ENCODE peak calls at places on chromosomes 1 and 21, in five cellular contexts. N is choroid plexus epithelial cell, C is endothelial cell of umbilical vein, E is cardiac fibroblast, O is testis. B is an unnamed sample.
A peak's percentile ranks its signal among the peaks of the same experiment; 100 is the strongest.

GRCh38 chr1:115642168-115643072 is 650 bp downstream of the VANGL1 start:
- DNase-seq in N (peak; percentile 48), C (peak; percentile 46), O (peak; percentile 61), E (peak; percentile 37), B (peak; percentile 67)

GRCh38 chr1:16145030-16145987 is 10.6 kb downstream of the EPHA2 start:
- DNase-seq in O (peak; percentile 46), E (peak; percentile 90), C (peak; percentile 95), N (peak; percentile 88), B (peak; percentile 86)

GRCh38 chr1:212161231-212161781 is 123.9 kb upstream of the PPP2R5A start:
- DNase-seq in O (no peak), N (peak; percentile 89), C (peak; percentile 24), E (peak; percentile 79), B (peak; percentile 70)

GRCh38 chr1:51535006-51535592 is 16.0 kb upstream of the EPS15 start:
- DNase-seq in N (peak; percentile 87), O (peak; percentile 77), E (peak; percentile 91), C (peak; percentile 89), B (peak; percentile 54)

GRCh38 chr1:61403863-61404615 is 320.9 kb downstream of the TM2D1 start:
- DNase-seq in O (no peak), E (peak; percentile 70), N (peak; percentile 70), C (peak; percentile 93), B (peak; percentile 4)

GRCh38 chr1:89274431-89274857 is 1.8 kb upstream of the GBP5 start:
- DNase-seq in C (no peak), O (no peak), E (peak; percentile 91), N (peak; percentile 90), B (peak; percentile 89)

GRCh38 chr1:52559875-52560274 is 7.0 kb upstream of the TUT4 start:
- DNase-seq in C (no peak), O (no peak), N (no peak), E (no peak), B (no peak)

GRCh38 chr21:33394260-33394659 is 9.0 kb upstream of the IFNGR2 start:
- DNase-seq in N (no peak), C (no peak), E (no peak), O (peak; percentile 21), B (peak; percentile 23)

GRCh38 chr1:167984886-167985489 is 48.1 kb upstream of the MPC2 start:
- DNase-seq in O (no peak), C (no peak), E (no peak), N (peak; percentile 82), B (peak; percentile 14)

GRCh38 chr21:46155514-46156377 is at the start of gene FTCD:
- DNase-seq in N (no peak), O (peak; percentile 54), C (no peak), E (no peak), B (no peak)

GRCh38 chr1:25651036-25651640 is 34.5 kb downstream of the MAN1C1 start:
- DNase-seq in O (peak; percentile 10), C (no peak), E (no peak), N (no peak), B (no peak)

DNA sequence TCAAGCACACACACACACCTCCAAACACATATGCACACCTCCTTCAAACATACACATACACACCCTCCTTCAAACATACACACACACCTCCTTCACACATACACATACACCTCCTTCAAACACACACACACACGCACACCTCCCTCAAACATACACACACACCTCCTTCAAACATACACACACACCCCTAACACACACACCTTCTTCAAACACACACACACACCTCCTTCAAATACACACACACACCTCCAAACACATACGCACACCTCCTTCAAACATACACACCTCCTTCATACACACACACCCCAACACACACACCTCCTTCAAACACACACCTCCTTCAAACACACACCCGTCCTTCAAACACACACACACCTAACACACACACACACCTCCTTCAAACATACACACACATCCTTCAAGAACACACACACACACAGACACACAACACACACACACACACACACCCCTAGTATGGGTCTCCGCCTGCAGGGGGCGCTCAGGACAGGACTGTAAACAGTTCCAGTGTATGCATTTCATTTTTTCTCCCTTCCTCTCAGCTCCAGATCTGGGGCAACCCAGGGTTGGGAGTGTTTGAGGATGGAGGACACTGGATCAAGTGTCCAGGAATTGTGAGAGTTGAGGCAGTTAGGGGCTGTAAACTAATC is 12.1 kb downstream of the LGR6 start:
- DNase-seq in E (peak; percentile 15), O (peak; percentile 57), C (no peak), N (peak; percentile 35), B (no peak)
- TF ChIP-seq CTCF in E (peak; percentile 43), O (peak; percentile 15), C (peak; percentile 17), N (peak; percentile 61), B (peak; percentile 38)

GRCh38 chr1:6486433-6487011 is 4.9 kb downstream of the PLEKHG5 start:
- DNase-seq in C (peak; percentile 82), O (peak; percentile 89), N (peak; percentile 86), E (peak; percentile 85), B (peak; percentile 90)

GRCh38 chr1:6485937-6486250 is 5.6 kb downstream of the PLEKHG5 start:
- DNase-seq in O (no peak), E (no peak), C (peak; percentile 41), N (no peak), B (peak; percentile 31)

GRCh38 chr1:6484826-6485139 is 6.7 kb downstream of the PLEKHG5 start:
- DNase-seq in C (peak; percentile 27), E (no peak), N (no peak), O (no peak), B (no peak)

GRCh38 chr1:6483761-6484117 is 7.7 kb downstream of the PLEKHG5 start:
- DNase-seq in E (no peak), O (no peak), C (no peak), N (no peak), B (no peak)

GRCh38 chr1:6485140-6485936 is 6.1 kb downstream of the PLEKHG5 start:
- DNase-seq in O (no peak), E (no peak), C (peak; percentile 26), N (no peak), B (no peak)
- H3K4me3 ChIP-seq in O (peak overlapping the region; percentile 55), E (peak overlapping the region; percentile 47), C (peak overlapping the region; percentile 84), N (peak overlapping the region; percentile 56), B (peak overlapping the region; percentile 57)

GRCh38 chr1:40668769-40669525 is 3.5 kb upstream of the RIMS3 start:
- DNase-seq in O (peak; percentile 86), C (peak; percentile 78), N (peak; percentile 84), E (peak; percentile 74), B (peak; percentile 74)
- TF ChIP-seq CTCF in O (peak; percentile 92), C (peak; percentile 91), N (peak; percentile 94), E (peak; percentile 97), B (peak; percentile 95)

GRCh38 chr1:19433610-19433999 is 51.7 kb downstream of the CAPZB start:
- DNase-seq in E (no peak), O (no peak), C (no peak), N (no peak), B (no peak)
- H3K4me3 ChIP-seq in E (no peak overlapping the region), O (no peak overlapping the region), C (no peak overlapping the region), N (no peak overlapping the region), B (no peak overlapping the region)

DNA sequence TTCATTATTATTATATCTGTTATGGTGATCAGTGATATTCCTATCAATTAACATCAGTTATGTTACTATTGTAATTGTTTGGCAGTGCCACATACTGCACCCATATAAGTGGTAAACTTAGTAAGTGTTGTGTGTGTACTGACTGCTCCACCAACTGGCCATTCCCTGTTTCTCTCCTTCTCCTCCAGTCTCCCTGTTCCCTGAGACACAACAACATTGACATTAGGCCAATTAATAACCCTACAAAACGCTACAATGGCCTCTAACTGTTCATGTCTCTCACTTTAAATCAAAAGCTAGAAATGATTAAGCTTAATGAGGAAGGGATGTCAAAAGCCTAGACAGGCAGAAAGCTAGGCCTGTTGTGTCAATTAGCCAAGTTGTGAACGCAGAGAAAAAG is 6.6 kb upstream of the THRAP3 start:
- DNase-seq in E (peak; percentile 81), O (no peak), C (peak; percentile 25), N (peak; percentile 70), B (peak; percentile 61)
- TF ChIP-seq CTCF in E (peak; percentile 41), O (no peak), C (peak; percentile 25), N (peak; percentile 57), B (peak; percentile 52)

DNA sequence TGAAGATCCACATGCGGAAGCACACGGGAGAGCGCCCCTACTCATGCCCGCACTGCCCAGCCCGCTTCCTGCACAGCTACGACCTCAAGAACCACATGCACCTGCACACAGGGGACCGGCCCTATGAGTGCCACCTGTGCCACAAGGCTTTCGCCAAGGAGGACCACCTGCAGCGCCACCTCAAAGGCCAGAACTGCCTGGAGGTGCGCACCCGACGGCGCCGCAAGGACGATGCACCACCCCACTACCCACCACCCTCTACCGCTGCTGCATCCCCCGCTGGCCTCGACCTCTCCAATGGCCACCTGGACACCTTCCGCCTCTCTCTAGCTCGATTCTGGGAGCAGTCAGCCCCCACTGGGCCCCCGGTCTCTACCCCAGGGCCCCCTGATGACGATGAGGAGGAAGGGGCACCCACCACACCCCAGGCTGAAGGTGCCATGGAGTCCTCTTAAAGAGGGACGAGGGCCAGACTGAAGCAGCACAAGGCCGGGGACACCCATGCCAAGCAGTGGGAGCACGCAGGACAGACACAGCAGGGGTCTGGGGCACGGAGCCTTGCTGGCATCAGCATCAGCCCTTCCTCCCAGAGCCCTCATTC is 13.7 kb downstream of the ZBTB7B start:
- DNase-seq in E (no peak), C (no peak), O (no peak), N (no peak), B (no peak)
- H3K4me3 ChIP-seq in E (no peak overlapping the region), C (no peak overlapping the region), O (no peak overlapping the region), N (no peak overlapping the region), B (no peak overlapping the region)

B was measured in epithelial cell of esophagus.